ENCODE peak calls at places on chromosomes 1 and 21, in seven cellular contexts. P is MV-4-11, A is cerebellar cortex, R is HS-5, V is globus pallidus, W is lung, X is activated T-helper 1 cell treated with Interleukin-2 at 50 U/mL for 16 hours. Y is an unnamed sample.

GRCh38 chr21:29749957-29750356 is 189.8 kb downstream of the GRIK1 start:
- DNase-seq in P (no peak), A (no peak), R (no peak), V (no peak), W (no peak), X (no peak), Y (no peak)

GRCh38 chr1:39178541-39179431 is 25.7 kb upstream of the MACF1 start:
- DNase-seq in P (no peak), A (no peak), R (peak; percentile 90), V (no peak), W (no peak), X (no peak), Y (no peak)

GRCh38 chr1:226870323-226871046 is at the start of gene PSEN2:
- DNase-seq in P (peak; percentile 12), A (peak; percentile 64), R (no peak), V (peak; percentile 34), W (peak; percentile 71), X (peak; percentile 37), Y (peak; percentile 64)

GRCh38 chr1:7591565-7591964 is 179.5 kb upstream of the VAMP3 start:
- DNase-seq in P (no peak), A (no peak), R (no peak), V (no peak), W (no peak), X (no peak), Y (no peak)

GRCh38 chr1:23556661-23557470 is 2.4 kb downstream of the ID3 start:
- DNase-seq in P (no peak), A (peak; percentile 92), R (no peak), V (no peak), W (no peak), X (no peak), Y (no peak)

GRCh38 chr1:234656981-234657651 is 47.1 kb upstream of the IRF2BP2 start:
- DNase-seq in P (peak; percentile 99), A (no peak), R (peak; percentile 98), V (peak; percentile 20), W (no peak), X (no peak), Y (no peak)

GRCh38 chr1:89022167-89022959 is at the start of gene GBP3:
- DNase-seq in P (peak; percentile 85), A (no peak), R (peak; percentile 60), V (no peak), W (no peak), X (no peak), Y (no peak)

GRCh38 chr1:159866066-159866465 is 3.6 kb upstream of the VSIG8 start:
- DNase-seq in P (no peak), A (no peak), R (no peak), V (no peak), W (no peak), X (no peak), Y (no peak)

GRCh38 chr1:163836446-163836845 is 514.7 kb downstream of the NUF2 start:
- DNase-seq in P (no peak), A (no peak), R (no peak), V (no peak), W (no peak), X (no peak), Y (no peak)

GRCh38 chr1:45926302-45926701 is 122.9 kb downstream of the MAST2 start:
- DNase-seq in P (no peak), A (no peak), R (no peak), V (no peak), W (no peak), X (no peak), Y (no peak)

GRCh38 chr1:206506803-206507394 is 432 bp upstream of the RASSF5 start:
- DNase-seq in P (no peak), A (no peak), R (no peak), V (no peak), W (no peak), X (no peak), Y (no peak)

GRCh38 chr1:56590520-56591011 is 11.2 kb upstream of the PLPP3 start:
- DNase-seq in P (no peak), A (no peak), R (no peak), V (no peak), W (no peak), X (no peak), Y (no peak)

Y was measured in NCI-H2171.